ENCODE peak calls at places on chromosomes 11 and 22, in seven cellular contexts. One of them, this sample, is unnamed.

GRCh38 chr11:44066732-44067131 is 662 bp downstream of the ACCS start:
- DNase-seq in OCI-LY7: no peak
- DNase-seq in stomach: no peak
- DNase-seq in brain microvascular endothelial cell: peak
- DNase-seq in naive thymus-derived CD4-positive, alpha-beta T cell: no peak
- DNase-seq in endothelial cell of umbilical vein: peak
- DNase-seq in heart left ventricle: no peak
- DNase-seq in this sample: peak

GRCh38 chr22:17398159-17398558 is 28.9 kb downstream of the CECR2 start:
- DNase-seq in brain microvascular endothelial cell: no peak
- DNase-seq in stomach: no peak
- DNase-seq in endothelial cell of umbilical vein: no peak
- DNase-seq in heart left ventricle: no peak
- DNase-seq in naive thymus-derived CD4-positive, alpha-beta T cell: no peak
- DNase-seq in OCI-LY7: no peak
- DNase-seq in this sample: no peak

GRCh38 chr11:74870485-74870884 is 78.4 kb downstream of the XRRA1 start:
- DNase-seq in endothelial cell of umbilical vein: peak
- DNase-seq in heart left ventricle: no peak
- DNase-seq in naive thymus-derived CD4-positive, alpha-beta T cell: no peak
- DNase-seq in brain microvascular endothelial cell: peak
- DNase-seq in stomach: no peak
- DNase-seq in OCI-LY7: peak
- DNase-seq in this sample: no peak

GRCh38 chr22:27090595-27090994 is 433.2 kb downstream of the MIAT start:
- DNase-seq in endothelial cell of umbilical vein: no peak
- DNase-seq in stomach: no peak
- DNase-seq in naive thymus-derived CD4-positive, alpha-beta T cell: no peak
- DNase-seq in heart left ventricle: no peak
- DNase-seq in OCI-LY7: no peak
- DNase-seq in brain microvascular endothelial cell: no peak
- DNase-seq in this sample: no peak

GRCh38 chr22:35140879-35141745 is 75.2 kb downstream of the ISX start:
- DNase-seq in stomach: no peak
- DNase-seq in heart left ventricle: no peak
- DNase-seq in brain microvascular endothelial cell: no peak
- DNase-seq in endothelial cell of umbilical vein: no peak
- DNase-seq in naive thymus-derived CD4-positive, alpha-beta T cell: no peak
- DNase-seq in OCI-LY7: no peak
- DNase-seq in this sample: no peak

GRCh38 chr11:45896392-45897068 is 10.5 kb downstream of the FREY1 start:
- DNase-seq in OCI-LY7: no peak
- DNase-seq in naive thymus-derived CD4-positive, alpha-beta T cell: no peak
- DNase-seq in heart left ventricle: no peak
- DNase-seq in endothelial cell of umbilical vein: no peak
- DNase-seq in stomach: no peak
- DNase-seq in brain microvascular endothelial cell: no peak
- DNase-seq in this sample: no peak

GRCh38 chr11:2579315-2580060 is 120.3 kb downstream of the KCNQ1OT1 start:
- DNase-seq in endothelial cell of umbilical vein: no peak
- DNase-seq in OCI-LY7: no peak
- DNase-seq in heart left ventricle: peak
- DNase-seq in naive thymus-derived CD4-positive, alpha-beta T cell: no peak
- DNase-seq in stomach: peak
- DNase-seq in brain microvascular endothelial cell: no peak
- DNase-seq in this sample: peak

GRCh38 chr11:59102259-59102765 is 4.7 kb upstream of the FAM111B start:
- DNase-seq in stomach: peak
- DNase-seq in brain microvascular endothelial cell: peak
- DNase-seq in heart left ventricle: peak
- DNase-seq in OCI-LY7: peak
- DNase-seq in naive thymus-derived CD4-positive, alpha-beta T cell: peak
- DNase-seq in endothelial cell of umbilical vein: peak
- DNase-seq in this sample: peak

GRCh38 chr22:46443850-46444389 is 93.5 kb downstream of the CELSR1 start:
- DNase-seq in brain microvascular endothelial cell: no peak
- DNase-seq in OCI-LY7: no peak
- DNase-seq in stomach: peak
- DNase-seq in endothelial cell of umbilical vein: no peak
- DNase-seq in heart left ventricle: no peak
- DNase-seq in naive thymus-derived CD4-positive, alpha-beta T cell: no peak
- DNase-seq in this sample: no peak

GRCh38 chr11:111229604-111230003 is 15.9 kb upstream of the POU2AF2 start:
- DNase-seq in endothelial cell of umbilical vein: no peak
- DNase-seq in OCI-LY7: no peak
- DNase-seq in heart left ventricle: no peak
- DNase-seq in naive thymus-derived CD4-positive, alpha-beta T cell: no peak
- DNase-seq in brain microvascular endothelial cell: no peak
- DNase-seq in stomach: no peak
- DNase-seq in this sample: no peak

GRCh38 chr11:18367431-18367830 is 26.9 kb upstream of the LDHA start:
- DNase-seq in heart left ventricle: no peak
- DNase-seq in naive thymus-derived CD4-positive, alpha-beta T cell: no peak
- DNase-seq in brain microvascular endothelial cell: no peak
- DNase-seq in stomach: no peak
- DNase-seq in endothelial cell of umbilical vein: no peak
- DNase-seq in OCI-LY7: no peak
- DNase-seq in this sample: no peak

GRCh38 chr11:103202048-103202651 is 92.9 kb downstream of the DYNC2H1 start:
- DNase-seq in heart left ventricle: no peak
- DNase-seq in OCI-LY7: peak
- DNase-seq in brain microvascular endothelial cell: peak
- DNase-seq in stomach: no peak
- DNase-seq in endothelial cell of umbilical vein: peak
- DNase-seq in naive thymus-derived CD4-positive, alpha-beta T cell: no peak
- DNase-seq in this sample: no peak

GRCh38 chr22:27677895-27678458 is 123.6 kb downstream of the MN1 start:
- DNase-seq in OCI-LY7: no peak
- DNase-seq in brain microvascular endothelial cell: no peak
- DNase-seq in naive thymus-derived CD4-positive, alpha-beta T cell: no peak
- DNase-seq in stomach: no peak
- DNase-seq in heart left ventricle: no peak
- DNase-seq in endothelial cell of umbilical vein: no peak
- DNase-seq in this sample: peak

GRCh38 chr11:2698386-2699184 is 1.2 kb downstream of the KCNQ1OT1 start:
- DNase-seq in naive thymus-derived CD4-positive, alpha-beta T cell: no peak
- DNase-seq in OCI-LY7: no peak
- DNase-seq in endothelial cell of umbilical vein: no peak
- DNase-seq in heart left ventricle: no peak
- DNase-seq in stomach: no peak
- DNase-seq in brain microvascular endothelial cell: no peak
- DNase-seq in this sample: no peak

GRCh38 chr22:38482662-38483308 is 14.9 kb downstream of the KDELR3 start:
- DNase-seq in OCI-LY7: no peak
- DNase-seq in stomach: no peak
- DNase-seq in heart left ventricle: no peak
- DNase-seq in endothelial cell of umbilical vein: no peak
- DNase-seq in naive thymus-derived CD4-positive, alpha-beta T cell: no peak
- DNase-seq in brain microvascular endothelial cell: no peak
- DNase-seq in this sample: no peak

GRCh38 chr11:89176938-89177337 is 737 bp upstream of the TYR start:
- DNase-seq in heart left ventricle: no peak
- DNase-seq in OCI-LY7: no peak
- DNase-seq in brain microvascular endothelial cell: no peak
- DNase-seq in naive thymus-derived CD4-positive, alpha-beta T cell: no peak
- DNase-seq in endothelial cell of umbilical vein: no peak
- DNase-seq in stomach: no peak
- DNase-seq in this sample: no peak

GRCh38 chr11:10844364-10844763 is 13.5 kb downstream of the ZBED5 start:
- DNase-seq in naive thymus-derived CD4-positive, alpha-beta T cell: no peak
- DNase-seq in stomach: no peak
- DNase-seq in OCI-LY7: no peak
- DNase-seq in endothelial cell of umbilical vein: no peak
- DNase-seq in brain microvascular endothelial cell: no peak
- DNase-seq in heart left ventricle: no peak
- DNase-seq in this sample: no peak

DNA sequence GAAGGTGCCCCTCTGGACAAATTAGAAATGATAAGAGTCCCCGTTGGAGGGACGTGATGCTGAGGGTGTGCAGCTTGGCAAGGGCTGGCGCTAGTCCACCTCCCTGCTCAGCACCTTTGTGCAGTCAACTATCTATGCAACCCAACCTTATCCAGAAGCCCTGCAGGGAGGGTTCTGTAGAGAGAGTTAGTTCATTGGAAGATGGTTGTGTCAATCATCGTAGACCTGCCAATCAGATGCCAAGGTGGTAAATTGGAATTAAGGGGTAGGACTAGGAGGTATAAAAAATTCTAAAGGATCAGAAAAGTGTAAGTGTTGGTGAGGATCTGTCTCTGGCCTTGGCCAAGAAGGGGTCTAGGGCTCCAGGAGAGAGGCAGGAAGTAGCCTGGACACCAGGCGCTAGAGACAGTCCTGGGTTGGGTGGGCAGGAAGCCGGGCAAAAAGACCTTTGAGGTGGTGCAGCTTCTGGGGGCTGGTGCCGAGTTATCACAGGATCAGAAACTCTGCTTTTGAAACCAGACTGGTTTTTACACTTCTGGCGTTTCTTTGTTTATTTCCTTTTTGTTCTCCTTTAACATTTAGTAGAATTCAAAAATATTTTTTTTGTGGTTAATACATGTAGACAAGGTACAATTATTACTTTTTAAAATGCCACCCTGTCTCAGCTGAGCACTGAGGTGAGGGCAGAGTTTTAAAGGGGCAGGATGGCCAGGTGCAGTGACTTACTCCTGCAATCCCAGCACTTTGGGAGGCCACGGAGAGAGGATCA is 1.6 kb downstream of the C1QTNF6 start:
- DNase-seq in stomach: no peak
- DNase-seq in OCI-LY7: peak
- DNase-seq in endothelial cell of umbilical vein: peak
- DNase-seq in heart left ventricle: peak
- DNase-seq in brain microvascular endothelial cell: peak
- DNase-seq in naive thymus-derived CD4-positive, alpha-beta T cell: peak
- DNase-seq in this sample: peak
- H3K27ac ChIP-seq in stomach: peak
- H3K27ac ChIP-seq in OCI-LY7: no peak
- H3K27ac ChIP-seq in endothelial cell of umbilical vein: peak
- H3K27ac ChIP-seq in heart left ventricle: no peak
- H3K27ac ChIP-seq in brain microvascular endothelial cell: no peak
- H3K27ac ChIP-seq in naive thymus-derived CD4-positive, alpha-beta T cell: no peak
- H3K27ac ChIP-seq in this sample: peak

GRCh38 chr11:3879216-3879966 is 23.9 kb downstream of the STIM1 start:
- DNase-seq in heart left ventricle: no peak
- DNase-seq in naive thymus-derived CD4-positive, alpha-beta T cell: no peak
- DNase-seq in OCI-LY7: no peak
- DNase-seq in endothelial cell of umbilical vein: no peak
- DNase-seq in brain microvascular endothelial cell: no peak
- DNase-seq in stomach: no peak
- DNase-seq in this sample: no peak
- H3K27ac ChIP-seq in heart left ventricle: no peak
- H3K27ac ChIP-seq in naive thymus-derived CD4-positive, alpha-beta T cell: no peak
- H3K27ac ChIP-seq in OCI-LY7: no peak
- H3K27ac ChIP-seq in endothelial cell of umbilical vein: peak
- H3K27ac ChIP-seq in brain microvascular endothelial cell: no peak
- H3K27ac ChIP-seq in stomach: peak
- H3K27ac ChIP-seq in this sample: peak

GRCh38 chr11:6452219-6452618 is 11.4 kb upstream of the HPX start:
- DNase-seq in brain microvascular endothelial cell: no peak
- DNase-seq in OCI-LY7: no peak
- DNase-seq in endothelial cell of umbilical vein: no peak
- DNase-seq in heart left ventricle: no peak
- DNase-seq in stomach: no peak
- DNase-seq in naive thymus-derived CD4-positive, alpha-beta T cell: no peak
- DNase-seq in this sample: no peak
- H3K27ac ChIP-seq in brain microvascular endothelial cell: no peak
- H3K27ac ChIP-seq in OCI-LY7: no peak
- H3K27ac ChIP-seq in endothelial cell of umbilical vein: no peak
- H3K27ac ChIP-seq in heart left ventricle: no peak
- H3K27ac ChIP-seq in stomach: no peak
- H3K27ac ChIP-seq in naive thymus-derived CD4-positive, alpha-beta T cell: no peak
- H3K27ac ChIP-seq in this sample: no peak

GRCh38 chr11:69295079-69295994 is 1.4 kb downstream of the MYEOV start:
- DNase-seq in naive thymus-derived CD4-positive, alpha-beta T cell: no peak
- DNase-seq in OCI-LY7: peak
- DNase-seq in stomach: no peak
- DNase-seq in brain microvascular endothelial cell: no peak
- DNase-seq in endothelial cell of umbilical vein: no peak
- DNase-seq in heart left ventricle: no peak
- DNase-seq in this sample: no peak
- H3K27ac ChIP-seq in naive thymus-derived CD4-positive, alpha-beta T cell: no peak
- H3K27ac ChIP-seq in OCI-LY7: peak
- H3K27ac ChIP-seq in stomach: peak
- H3K27ac ChIP-seq in brain microvascular endothelial cell: no peak
- H3K27ac ChIP-seq in endothelial cell of umbilical vein: peak
- H3K27ac ChIP-seq in heart left ventricle: no peak
- H3K27ac ChIP-seq in this sample: no peak

This sample was measured in uterus.